ENCODE peak calls at places on chromosomes 11 and 22, in eight cellular contexts. L, A, B, S, C, Y, U and Z are unnamed samples.

GRCh38 chr11:134731562-134731961 is 319.5 kb upstream of the B3GAT1 start:
- DNase-seq in A (no peak), B (no peak), C (no peak), L (no peak), S (no peak), Y (no peak), U (peak; percentile 50), Z (no peak)

GRCh38 chr11:19398273-19398672 is 157.5 kb upstream of the E2F8 start:
- DNase-seq in B (no peak), U (no peak), A (no peak), S (no peak), Y (no peak), C (peak; percentile 79), L (no peak), Z (no peak)

GRCh38 chr11:77040889-77041288 is 6.7 kb downstream of the B3GNT6 start:
- DNase-seq in B (no peak), C (no peak), Y (no peak), U (no peak), A (no peak), S (no peak), L (no peak), Z (no peak)

GRCh38 chr22:37498289-37498909 is 12.2 kb upstream of the MFNG start:
- DNase-seq in C (peak; percentile 19), U (peak; percentile 90), A (peak; percentile 70), S (peak; percentile 84), B (no peak), Y (peak; percentile 78), L (no peak), Z (peak; percentile 51)

GRCh38 chr11:9330387-9331384 is 16.3 kb upstream of the TMEM41B start:
- DNase-seq in B (no peak), Y (no peak), S (no peak), L (peak; percentile 52), U (no peak), C (no peak), A (no peak), Z (no peak)

GRCh38 chr11:1825039-1825740 is 9.6 kb upstream of the SYT8 start:
- DNase-seq in Y (peak; percentile 94), S (no peak), A (no peak), L (peak; percentile 80), B (no peak), C (peak; percentile 21), U (peak; percentile 93), Z (no peak)

GRCh38 chr11:36793542-36793926 is 195.5 kb upstream of the RAG2 start:
- DNase-seq in Y (peak; percentile 5), S (no peak), L (no peak), U (no peak), C (no peak), B (no peak), A (no peak), Z (no peak)

GRCh38 chr11:78926633-78927347 is 352.1 kb upstream of the NARS2 start:
- DNase-seq in L (no peak), S (no peak), C (no peak), A (no peak), U (no peak), Y (no peak), B (no peak), Z (no peak)

GRCh38 chr11:77705195-77705876 is 67.7 kb upstream of the CLNS1A start:
- DNase-seq in L (no peak), Y (no peak), C (peak; percentile 60), A (no peak), U (no peak), B (no peak), S (peak; percentile 60), Z (no peak)

GRCh38 chr11:7239877-7240276 is 11.8 kb upstream of the SYT9 start:
- DNase-seq in A (no peak), B (no peak), C (no peak), L (no peak), Y (no peak), U (no peak), S (no peak), Z (no peak)

GRCh38 chr11:105861225-105861624 is 160.8 kb downstream of the MSANTD4 start:
- DNase-seq in Y (no peak), L (no peak), S (no peak), B (no peak), C (peak; percentile 56), U (no peak), A (no peak), Z (no peak)

GRCh38 chr11:99020324-99021225 is at the start of gene CNTN5:
- DNase-seq in Y (peak; percentile 58), U (peak; percentile 68), S (peak; percentile 33), L (peak; percentile 53), A (no peak), C (peak; percentile 63), B (peak; percentile 32), Z (no peak)

GRCh38 chr11:104853276-104853675 is 45.0 kb downstream of the CASP12 start:
- DNase-seq in Y (no peak), C (no peak), A (no peak), B (no peak), U (no peak), L (no peak), S (no peak), Z (no peak)

GRCh38 chr11:42175203-42175602 is 715.8 kb upstream of the LRRC4C start:
- DNase-seq in U (no peak), L (no peak), C (peak; percentile 3), B (no peak), S (no peak), A (no peak), Y (no peak), Z (no peak)

GRCh38 chr11:18332302-18332701 is 9.9 kb downstream of the GTF2H1 start:
- DNase-seq in S (no peak), Y (no peak), C (no peak), U (no peak), B (no peak), L (no peak), A (no peak), Z (no peak)

GRCh38 chr11:130781906-130782305 is 134.4 kb downstream of the SNX19 start:
- DNase-seq in S (no peak), C (no peak), A (no peak), L (no peak), Y (no peak), B (no peak), U (no peak), Z (no peak)

GRCh38 chr11:26726960-26727359 is 5.1 kb upstream of the SLC5A12 start:
- DNase-seq in B (no peak), C (no peak), Y (no peak), S (no peak), A (no peak), L (no peak), U (no peak), Z (no peak)

GRCh38 chr11:33682019-33682418 is 18.6 kb downstream of the C11orf91 start:
- DNase-seq in C (no peak), A (no peak), L (no peak), U (no peak), S (no peak), B (no peak), Y (no peak), Z (no peak)

DNA sequence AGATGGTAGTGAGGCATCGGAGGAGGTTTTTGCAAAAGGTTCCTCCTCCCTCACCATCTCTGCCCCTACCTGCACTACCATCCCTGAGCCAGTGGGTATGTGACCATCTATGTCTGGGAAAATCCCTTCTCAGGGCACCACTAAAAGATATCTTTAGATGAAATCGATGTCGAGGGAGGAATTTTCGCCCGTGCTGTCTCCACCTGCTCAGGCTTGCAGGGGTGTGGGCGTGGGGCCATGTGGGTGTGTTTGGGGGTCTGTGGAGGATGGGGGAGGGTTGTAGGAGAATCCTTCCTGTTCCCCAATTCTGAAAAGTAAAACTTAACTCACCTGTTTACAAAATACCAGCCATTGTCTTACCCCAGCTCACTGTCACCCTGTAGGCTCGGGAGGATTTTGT is 12.4 kb downstream of the MPPED1 start:
- DNase-seq in A (no peak), U (no peak), L (peak; percentile 6), C (no peak), B (no peak), S (no peak), Y (no peak), Z (no peak)
- TF ChIP-seq CTCF in A (no peak), U (no peak), L (no peak), C (no peak), B (no peak), S (no peak), Y (no peak), Z (no peak)

GRCh38 chr11:115629456-115630015 is 125.3 kb upstream of the CADM1 start:
- DNase-seq in S (no peak), A (no peak), L (no peak), C (no peak), Y (no peak), U (no peak), B (no peak), Z (no peak)
- TF ChIP-seq CTCF in S (no peak), A (no peak), L (no peak), C (no peak), Y (no peak), U (no peak), B (no peak), Z (no peak)

DNA sequence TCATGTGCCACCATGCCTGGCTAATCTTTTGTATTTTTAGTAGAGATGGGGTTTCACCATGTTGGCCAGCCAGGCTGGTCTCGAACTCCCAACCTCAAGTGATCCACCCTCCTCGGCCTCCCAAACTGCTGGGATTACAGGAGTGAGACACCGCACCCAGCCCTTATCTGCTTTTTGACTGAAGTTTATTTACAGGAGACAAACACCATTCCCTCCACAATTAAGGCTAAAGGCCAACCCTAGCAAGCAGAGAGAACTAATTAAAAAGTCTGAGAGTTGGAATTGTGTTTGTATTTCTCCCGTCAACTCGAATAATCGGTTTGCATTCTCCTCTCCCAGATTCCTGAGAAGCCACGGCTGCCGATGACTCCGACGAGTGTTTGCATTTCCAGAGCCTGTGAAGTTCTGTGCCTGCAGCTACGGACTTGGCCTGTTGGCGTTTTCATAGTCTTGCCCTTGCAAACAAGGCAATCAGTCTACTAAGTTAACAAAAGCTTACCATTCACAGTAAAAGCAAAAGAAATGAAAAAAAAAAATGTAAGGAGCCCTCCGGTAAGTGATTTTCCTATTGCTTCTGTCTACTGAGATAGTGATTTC is 73.3 kb upstream of the NUP50 start:
- DNase-seq in Y (no peak), U (peak; percentile 54), A (no peak), C (peak; percentile 44), L (no peak), S (no peak), B (no peak), Z (no peak)
- TF ChIP-seq CTCF in Y (no peak), U (no peak), A (no peak), C (peak; percentile 19), L (no peak), S (no peak), B (no peak), Z (no peak)

DNA sequence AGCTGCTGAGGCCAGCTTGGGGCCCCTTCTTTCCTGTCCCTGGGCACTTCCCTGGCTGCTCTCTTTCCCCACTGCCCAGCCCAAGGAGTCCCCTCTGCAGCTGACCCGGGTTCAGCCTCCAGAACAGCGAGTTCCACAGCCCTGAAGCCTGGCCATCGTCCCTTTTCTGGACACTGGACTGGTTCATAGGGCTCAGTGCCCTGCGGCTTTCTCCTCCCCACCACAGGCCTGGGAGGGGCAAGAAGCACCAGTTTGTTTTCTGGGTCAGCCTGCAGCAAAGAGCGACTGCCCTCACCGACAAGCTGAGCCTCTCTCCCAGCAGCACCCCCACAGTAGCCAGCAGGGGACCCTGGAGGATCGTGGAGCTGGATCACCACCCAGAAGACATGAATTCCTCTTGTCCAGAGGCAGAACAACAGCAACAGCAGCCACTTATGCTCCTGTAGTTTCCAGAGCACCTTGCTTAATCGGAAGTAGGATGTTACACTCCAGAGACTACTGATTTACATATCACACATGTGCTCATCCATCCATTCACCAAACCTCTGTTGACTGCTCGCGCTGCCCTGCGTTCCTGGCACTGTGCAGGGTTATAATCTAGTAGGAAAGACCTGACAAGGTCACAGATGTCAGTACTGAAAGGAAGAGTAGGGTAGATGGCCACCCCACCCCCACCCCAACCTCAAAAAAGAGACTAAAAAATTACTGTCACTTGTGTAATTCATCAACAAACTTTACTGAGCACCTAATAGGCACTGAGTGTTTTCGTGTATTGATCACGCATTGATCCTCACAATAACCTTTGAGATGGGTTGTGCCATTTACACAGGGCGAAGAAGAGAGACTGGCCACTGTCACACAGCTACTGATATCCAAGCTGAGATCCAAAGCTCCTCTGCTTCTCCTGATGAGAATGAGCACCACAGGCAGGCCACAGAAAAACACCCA is 13.0 kb upstream of the CXCR5 start:
- DNase-seq in B (peak; percentile 71), C (peak; percentile 68), U (peak; percentile 25), L (no peak), S (peak; percentile 58), A (no peak), Y (no peak), Z (no peak)
- TF ChIP-seq CTCF in B (peak; percentile 25), C (peak; percentile 46), U (no peak), L (no peak), S (no peak), A (no peak), Y (no peak), Z (no peak)